ENCODE peak calls at places on chromosomes 1 and 21, in six cellular contexts. L, R, T, Q, P and J are unnamed samples.
A peak's percentile ranks its signal among the peaks of the same experiment; 100 is the strongest.

GRCh38 chr1:196650403-196650802 is 1.4 kb upstream of the CFH start:
- DNase-seq in L (no peak), R (no peak), T (no peak), Q (no peak), P (no peak), J (no peak)

GRCh38 chr1:51423098-51423821 is 92.9 kb upstream of the TTC39A start:
- DNase-seq in L (no peak), R (no peak), T (no peak), Q (no peak), P (no peak), J (no peak)

GRCh38 chr1:70264875-70265274 is 43.7 kb downstream of the SRSF11 start:
- DNase-seq in L (no peak), R (no peak), T (no peak), Q (no peak), P (no peak), J (no peak)

GRCh38 chr1:84772428-84772943 is 82.2 kb upstream of the SSX2IP start:
- DNase-seq in L (peak; percentile 88), R (peak; percentile 60), T (peak; percentile 86), Q (peak; percentile 63), P (peak; percentile 89), J (peak; percentile 80)

GRCh38 chr1:98677288-98677687 is 15.8 kb downstream of the SNX7 start:
- DNase-seq in L (no peak), R (no peak), T (no peak), Q (no peak), P (peak; percentile 16), J (no peak)

GRCh38 chr1:30008372-30008997 is 714.9 kb downstream of the MATN1 start:
- DNase-seq in L (no peak), R (no peak), T (no peak), Q (no peak), P (no peak), J (no peak)

GRCh38 chr1:203378529-203379271 is 27.8 kb upstream of the FMOD start:
- DNase-seq in L (no peak), R (no peak), T (no peak), Q (no peak), P (no peak), J (no peak)

GRCh38 chr1:183270541-183271141 is 84.6 kb downstream of the LAMC2 start:
- DNase-seq in L (no peak), R (peak; percentile 58), T (no peak), Q (no peak), P (no peak), J (no peak)

GRCh38 chr21:44503901-44504399 is 36.0 kb downstream of the KRTAP10-1 start:
- DNase-seq in L (no peak), R (no peak), T (no peak), Q (no peak), P (no peak), J (no peak)

GRCh38 chr1:22404486-22404885 is 47.2 kb upstream of the ZBTB40 start:
- DNase-seq in L (no peak), R (no peak), T (no peak), Q (no peak), P (no peak), J (no peak)

GRCh38 chr1:7436056-7437005 is 334.8 kb upstream of the VAMP3 start:
- DNase-seq in L (no peak), R (no peak), T (no peak), Q (no peak), P (no peak), J (no peak)

GRCh38 chr1:89608627-89609338 is 24.1 kb upstream of the LRRC8C start:
- DNase-seq in L (no peak), R (no peak), T (no peak), Q (no peak), P (no peak), J (no peak)

GRCh38 chr1:60620107-60620506 is 462.3 kb upstream of the NFIA start:
- DNase-seq in L (no peak), R (no peak), T (no peak), Q (no peak), P (no peak), J (no peak)

GRCh38 chr1:243926803-243927245 is 76.8 kb upstream of the AKT3 start:
- DNase-seq in L (no peak), R (peak; percentile 60), T (no peak), Q (no peak), P (no peak), J (no peak)

GRCh38 chr1:30374400-30375070 is 348.9 kb downstream of the MATN1 start:
- DNase-seq in L (no peak), R (no peak), T (no peak), Q (no peak), P (no peak), J (no peak)

GRCh38 chr1:159957824-159958268 is 3.8 kb upstream of the SLAMF9 start:
- DNase-seq in L (peak; percentile 42), R (no peak), T (no peak), Q (no peak), P (peak; percentile 88), J (no peak)

GRCh38 chr1:222004784-222005183 is 262.9 kb upstream of the DUSP10 start:
- DNase-seq in L (no peak), R (no peak), T (no peak), Q (no peak), P (no peak), J (no peak)

GRCh38 chr1:66438062-66438970 is 95.6 kb upstream of the SGIP1 start:
- DNase-seq in L (no peak), R (no peak), T (no peak), Q (no peak), P (no peak), J (no peak)

GRCh38 chr1:28354121-28354520 is 15.4 kb upstream of the PHACTR4 start:
- DNase-seq in L (no peak), R (no peak), T (no peak), Q (no peak), P (no peak), J (no peak)

GRCh38 chr1:110594466-110595076 is 11.6 kb downstream of the KCNA2 start:
- DNase-seq in L (no peak), R (no peak), T (no peak), Q (no peak), P (no peak), J (no peak)

GRCh38 chr1:46194641-46195179 is 3.5 kb downstream of the POMGNT1 start:
- DNase-seq in L (no peak), R (no peak), T (no peak), Q (no peak), P (no peak), J (no peak)

GRCh38 chr1:203048555-203049051 is 22.3 kb downstream of the PPFIA4 start:
- DNase-seq in L (no peak), R (no peak), T (no peak), Q (no peak), P (no peak), J (no peak)

GRCh38 chr1:179142889-179143299 is 61.0 kb downstream of the TOR3A start:
- DNase-seq in L (no peak), R (peak; percentile 26), T (no peak), Q (no peak), P (no peak), J (no peak)

GRCh38 chr1:193070942-193071341 is 11.5 kb downstream of the RO60 start:
- DNase-seq in L (no peak), R (no peak), T (no peak), Q (no peak), P (no peak), J (no peak)

DNA sequence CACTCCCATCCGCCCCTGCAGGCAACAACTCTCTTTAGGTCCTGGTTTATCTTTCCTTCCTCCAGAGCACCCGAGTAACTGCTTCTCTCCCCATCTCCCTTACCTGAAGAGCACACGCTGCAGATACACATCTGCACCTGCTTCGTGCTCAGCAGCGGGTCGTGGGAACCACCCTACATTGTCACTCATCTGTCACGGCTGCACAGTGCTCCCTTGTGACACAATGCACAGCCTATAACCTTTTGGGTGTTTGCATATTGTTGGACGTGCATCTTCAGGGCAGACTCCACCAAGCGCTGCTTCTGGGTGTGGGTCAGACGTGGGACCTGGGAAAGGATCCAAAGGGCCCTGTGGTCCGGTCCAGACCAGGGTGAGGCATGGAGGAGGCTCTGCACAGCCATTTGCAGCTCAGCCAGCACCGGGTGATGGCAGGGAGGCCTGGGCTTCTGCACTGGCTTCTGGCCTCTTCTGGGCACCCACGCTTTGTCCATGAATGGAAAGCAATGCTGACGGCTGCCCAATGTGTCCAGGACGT is 42.5 kb downstream of the WDR4 start:
- DNase-seq in L (no peak), R (no peak), T (peak; percentile 44), Q (no peak), P (no peak), J (no peak)
- TF ChIP-seq POLR2A in L (no peak), R (no peak), T (no peak), Q (peak; percentile 24), P (no peak), J (no peak)

DNA sequence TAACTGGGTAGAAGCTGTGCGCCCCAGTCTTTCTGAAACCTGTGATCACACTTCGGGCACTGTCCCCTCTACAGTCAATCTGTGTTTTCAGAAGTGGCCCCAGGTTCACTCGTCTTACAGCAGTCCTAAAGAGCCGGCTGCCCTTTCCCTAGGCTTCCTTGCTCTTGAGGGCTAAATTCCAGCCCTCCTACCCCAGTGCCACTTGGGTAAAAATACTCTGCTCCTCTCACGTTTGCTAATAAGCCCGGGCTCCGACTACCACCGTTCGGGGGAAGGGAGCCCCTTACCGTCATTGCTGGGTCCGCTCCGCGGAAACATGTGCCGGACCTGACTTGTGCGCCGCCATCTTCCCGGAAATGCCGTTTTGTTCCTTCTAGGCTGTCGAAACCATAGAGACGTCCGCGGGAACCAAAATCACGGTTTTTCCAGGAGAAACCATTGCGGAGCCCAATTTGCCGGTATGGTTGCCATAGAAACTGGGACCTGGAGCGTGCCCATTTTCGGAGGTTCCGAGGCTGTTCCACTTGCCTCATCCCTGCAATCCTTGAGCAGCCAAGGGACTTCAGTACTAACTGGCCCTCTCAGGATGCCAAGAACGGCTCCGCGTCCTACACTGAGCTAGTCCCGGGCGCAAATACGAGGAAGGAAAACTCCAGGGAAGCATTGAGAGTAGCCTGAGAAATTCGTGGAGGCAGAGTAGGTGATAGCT is at the start of gene GPATCH4:
- DNase-seq in L (peak; percentile 75), R (peak; percentile 78), T (peak; percentile 90), Q (no peak), P (peak; percentile 75), J (peak; percentile 64)
- TF ChIP-seq POLR2A in L (no peak), R (peak; percentile 87), T (no peak), Q (peak; percentile 80), P (no peak), J (peak; percentile 25)

DNA sequence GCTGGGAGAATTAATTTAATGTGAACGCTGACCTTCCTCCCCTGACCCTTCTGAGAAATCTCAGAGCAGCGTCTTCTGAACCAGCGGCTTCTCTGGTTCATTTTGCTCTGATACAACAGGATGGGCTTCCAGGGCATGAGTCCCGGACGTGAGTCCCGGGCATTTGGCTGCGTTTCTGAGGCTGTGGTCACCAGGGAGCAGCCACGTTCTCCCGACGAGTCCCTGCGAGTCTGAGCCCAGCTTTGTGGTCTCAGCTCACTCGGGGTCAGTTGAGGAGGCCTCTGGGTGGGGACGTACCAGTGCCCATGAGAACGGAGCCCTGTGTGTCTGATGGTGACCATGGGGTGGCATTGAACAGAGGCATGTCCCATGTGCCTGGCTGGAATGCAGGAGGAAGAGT is 17.7 kb upstream of the OBSCN start:
- DNase-seq in L (no peak), R (no peak), T (peak; percentile 42), Q (no peak), P (no peak), J (no peak)
- TF ChIP-seq POLR2A in L (no peak), R (no peak), T (no peak), Q (no peak), P (no peak), J (no peak)

DNA sequence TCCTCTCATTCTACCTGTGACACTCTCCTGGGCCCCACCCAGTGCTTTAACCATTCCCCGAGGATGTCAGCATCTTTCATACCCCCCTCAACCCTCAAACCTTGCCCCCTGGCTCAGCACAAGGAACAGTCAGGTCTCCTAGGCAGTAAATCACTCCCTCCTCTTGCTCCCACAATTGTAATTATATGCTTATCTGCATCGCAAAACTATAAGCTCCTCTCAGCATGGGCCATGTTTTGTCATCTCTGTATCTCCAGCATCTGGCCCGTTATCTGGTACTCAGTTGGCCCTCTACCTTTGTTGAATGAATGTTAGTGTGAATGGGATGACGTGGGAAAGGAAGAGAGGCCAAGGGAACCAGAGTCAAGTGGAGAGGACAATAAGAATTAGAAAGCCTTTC is 2.8 kb upstream of the ELOVL1 start:
- DNase-seq in L (no peak), R (no peak), T (no peak), Q (no peak), P (no peak), J (no peak)
- TF ChIP-seq POLR2A in L (no peak), R (no peak), T (no peak), Q (no peak), P (no peak), J (no peak)